ENCODE peak calls at places on chromosomes 2 and 18, in seven cellular contexts. J is coronary artery, N is fibroblast of mammary gland, G is left lung, I is sigmoid colon, F is thoracic aorta, Y is HL-60. R is an unnamed sample.
A peak's percentile ranks its signal among the peaks of the same experiment; 100 is the strongest.

GRCh38 chr2:204033601-204034495 is 97.3 kb downstream of the ICOS start:
- DNase-seq in J (no peak), N (no peak), G (no peak), I (no peak), F (no peak), Y (no peak), R (no peak)

GRCh38 chr2:29817846-29818680 is 103.3 kb downstream of the ALK start:
- DNase-seq in J (no peak), N (no peak), G (peak; percentile 74), I (no peak), F (no peak), Y (no peak), R (no peak)

GRCh38 chr2:240498958-240499260 is 58.9 kb downstream of the ANKMY1 start:
- DNase-seq in J (no peak), N (no peak), G (peak; percentile 54), I (no peak), F (no peak), Y (no peak), R (no peak)

GRCh38 chr18:23864620-23865019 is 149.9 kb upstream of the TTC39C start:
- DNase-seq in J (no peak), N (no peak), G (no peak), I (no peak), F (no peak), Y (no peak), R (peak; percentile 56)

GRCh38 chr18:12307871-12308385 is at the start of gene TUBB6:
- DNase-seq in J (peak; percentile 89), N (peak; percentile 75), G (peak; percentile 89), I (peak; percentile 89), F (no peak), Y (no peak), R (peak; percentile 62)

GRCh38 chr18:61333746-61334490 is 688 bp downstream of the CDH20 start:
- DNase-seq in J (no peak), N (peak; percentile 10), G (peak; percentile 73), I (no peak), F (no peak), Y (no peak), R (no peak)

GRCh38 chr2:226664140-226664539 is 135.5 kb downstream of the IRS1 start:
- DNase-seq in J (no peak), N (no peak), G (no peak), I (no peak), F (no peak), Y (no peak), R (no peak)

GRCh38 chr18:32550958-32551357 is 80.3 kb upstream of the GAREM1 start:
- DNase-seq in J (no peak), N (no peak), G (no peak), I (no peak), F (no peak), Y (peak; percentile 1), R (no peak)

GRCh38 chr2:209834767-209835166 is 63.1 kb downstream of the UNC80 start:
- DNase-seq in J (no peak), N (no peak), G (no peak), I (no peak), F (no peak), Y (no peak), R (no peak)

GRCh38 chr2:222468338-222468737 is 44.0 kb downstream of the SGPP2 start:
- DNase-seq in J (no peak), N (no peak), G (no peak), I (no peak), F (no peak), Y (no peak), R (no peak)

GRCh38 chr2:186984481-186984880 is 135.5 kb upstream of the ZSWIM2 start:
- DNase-seq in J (no peak), N (no peak), G (no peak), I (no peak), F (no peak), Y (no peak), R (no peak)

GRCh38 chr2:38074047-38074774 is 1.7 kb downstream of the CYP1B1 start:
- DNase-seq in J (no peak), N (no peak), G (peak; percentile 61), I (no peak), F (no peak), Y (no peak), R (no peak)

GRCh38 chr2:854460-854859 is 96.2 kb upstream of the SNTG2 start:
- DNase-seq in J (peak; percentile 50), N (peak; percentile 4), G (no peak), I (no peak), F (no peak), Y (no peak), R (peak; percentile 23)

GRCh38 chr2:54999182-54999581 is 51.1 kb downstream of the RTN4 start:
- DNase-seq in J (no peak), N (peak; percentile 75), G (no peak), I (no peak), F (no peak), Y (no peak), R (no peak)

GRCh38 chr2:232385660-232386489 is 7.3 kb downstream of the ALPP start:
- DNase-seq in J (no peak), N (peak; percentile 53), G (no peak), I (no peak), F (no peak), Y (no peak), R (no peak)

GRCh38 chr2:233034-233433 is 30.8 kb downstream of the SH3YL1 start:
- DNase-seq in J (no peak), N (no peak), G (no peak), I (no peak), F (no peak), Y (no peak), R (no peak)

GRCh38 chr2:177599072-177599688 is 206.6 kb downstream of the AGPS start:
- DNase-seq in J (no peak), N (no peak), G (no peak), I (no peak), F (no peak), Y (no peak), R (no peak)

GRCh38 chr18:77990901-77991300 is 741.3 kb downstream of the GALR1 start:
- DNase-seq in J (no peak), N (no peak), G (no peak), I (no peak), F (no peak), Y (no peak), R (no peak)

GRCh38 chr18:50776383-50776782 is 43.4 kb downstream of the MRO start:
- DNase-seq in J (no peak), N (no peak), G (no peak), I (no peak), F (no peak), Y (no peak), R (no peak)

GRCh38 chr2:237495521-237496117 is 8.6 kb downstream of the MLPH start:
- DNase-seq in J (no peak), N (no peak), G (no peak), I (peak; percentile 50), F (no peak), Y (no peak), R (no peak)

GRCh38 chr18:79585395-79586370 is 93.9 kb upstream of the CTDP1 start:
- DNase-seq in J (peak; percentile 74), N (no peak), G (peak; percentile 53), I (peak; percentile 52), F (no peak), Y (no peak), R (no peak)

GRCh38 chr2:23757686-23758433 is 169.1 kb downstream of the ATAD2B start:
- DNase-seq in J (no peak), N (peak; percentile 91), G (no peak), I (no peak), F (no peak), Y (no peak), R (no peak)

GRCh38 chr18:48121752-48122151 is 191.3 kb upstream of the SMAD2 start:
- DNase-seq in J (no peak), N (no peak), G (no peak), I (peak; percentile 36), F (no peak), Y (no peak), R (no peak)

GRCh38 chr2:8676915-8677645 is 4.8 kb upstream of the ID2 start:
- DNase-seq in J (peak; percentile 77), N (no peak), G (peak; percentile 80), I (no peak), F (no peak), Y (no peak), R (no peak)
- H3K4me3 ChIP-seq in J (peak overlapping the region; percentile 78), N (peak overlapping the region; percentile 29), G (peak overlapping the region; percentile 58), I (peak overlapping the region; percentile 70), F (peak overlapping the region; percentile 84), Y (no peak overlapping the region), R (no peak overlapping the region)

DNA sequence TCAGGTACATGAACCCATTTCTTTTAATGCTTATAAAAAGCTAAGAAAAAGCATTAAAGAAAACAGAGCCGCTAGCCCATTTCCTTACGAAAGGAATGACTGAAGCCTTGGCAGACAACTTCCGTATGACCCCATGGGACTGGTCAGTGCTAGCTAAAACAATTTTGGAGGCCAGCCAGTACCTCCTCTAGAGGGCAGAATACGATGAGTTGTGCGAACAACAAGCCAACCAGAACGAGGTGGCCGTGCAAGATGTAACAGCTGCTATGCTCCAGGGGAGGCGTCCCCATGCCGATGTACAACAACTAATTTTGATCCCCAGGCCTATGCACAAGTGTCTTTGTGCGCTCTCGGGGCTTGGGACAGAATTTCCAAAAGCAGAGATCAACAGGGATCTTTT is 16.7 kb downstream of the MAP3K2 start:
- DNase-seq in J (peak; percentile 83), N (peak; percentile 83), G (no peak), I (no peak), F (peak; percentile 82), Y (no peak), R (no peak)
- TF ChIP-seq CTCF in J (no peak), N (peak; percentile 14), G (no peak), I (no peak), F (peak; percentile 36), Y (no peak), R (no peak)

GRCh38 chr2:120866071-120866470 is 130.4 kb downstream of the GLI2 start:
- DNase-seq in J (no peak), N (no peak), G (peak; percentile 48), I (no peak), F (no peak), Y (no peak), R (no peak)

GRCh38 chr2:120868366-120868765 is 132.7 kb downstream of the GLI2 start:
- DNase-seq in J (no peak), N (no peak), G (peak; percentile 5), I (peak; percentile 50), F (no peak), Y (no peak), R (no peak)

GRCh38 chr2:120869036-120869435 is 133.4 kb downstream of the GLI2 start:
- DNase-seq in J (no peak), N (no peak), G (peak; percentile 38), I (no peak), F (no peak), Y (no peak), R (no peak)

GRCh38 chr2:120866483-120867140 is 130.9 kb downstream of the GLI2 start:
- DNase-seq in J (no peak), N (no peak), G (peak; percentile 39), I (peak; percentile 69), F (no peak), Y (no peak), R (no peak)

GRCh38 chr2:120867290-120868231 is 131.9 kb downstream of the GLI2 start:
- DNase-seq in J (peak; percentile 92), N (peak; percentile 70), G (peak; percentile 89), I (peak; percentile 93), F (peak; percentile 68), Y (no peak), R (no peak)
- H3K4me3 ChIP-seq in J (peak overlapping the region; percentile 70), N (peak overlapping the region; percentile 48), G (peak overlapping the region; percentile 14), I (peak overlapping the region; percentile 50), F (peak overlapping the region; percentile 82), Y (no peak overlapping the region), R (no peak overlapping the region)

DNA sequence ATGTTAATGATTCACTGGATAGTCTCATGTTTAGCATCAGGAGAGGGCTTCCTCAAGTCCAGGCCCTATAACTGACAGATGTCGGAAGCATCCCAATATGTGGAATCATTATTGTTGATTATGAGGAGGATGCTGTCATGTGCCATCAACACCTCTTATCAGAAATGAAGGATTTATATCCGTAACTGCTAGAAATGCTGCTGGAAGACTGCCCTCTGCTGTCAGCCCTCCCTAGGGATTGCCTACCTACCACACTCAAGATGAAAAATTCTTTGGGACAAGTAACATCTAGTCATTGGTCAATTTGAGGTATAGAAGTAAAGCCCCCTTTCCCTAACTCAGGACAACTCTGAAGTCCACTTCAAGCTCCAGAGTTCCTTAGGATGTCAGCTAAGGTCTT is 1166.5 kb upstream of the NXPH2 start:
- DNase-seq in J (no peak), N (no peak), G (no peak), I (no peak), F (no peak), Y (no peak), R (no peak)
- TF ChIP-seq CTCF in J (no peak), N (no peak), G (no peak), I (no peak), F (no peak), Y (peak; percentile 4), R (no peak)

R was measured in GM12865.